ENCODE peak calls at places on chromosomes 16 and 17, in eight cellular contexts. L, E, I, W, A, B, R and J are unnamed samples.

GRCh38 chr17:78390241-78391050 is 12.0 kb downstream of the PGS1 start:
- DNase-seq in I (peak; percentile 99), L (no peak), E (peak; percentile 47), B (peak; percentile 49), R (peak; percentile 80), W (peak; percentile 66), A (no peak), J (no peak)

GRCh38 chr17:32732900-32733299 is 144.0 kb downstream of the MYO1D start:
- DNase-seq in B (no peak), E (no peak), W (no peak), I (no peak), R (no peak), L (no peak), A (no peak), J (no peak)

GRCh38 chr16:4481526-4481925 is 5.3 kb downstream of the HMOX2 start:
- DNase-seq in I (no peak), R (no peak), L (no peak), W (no peak), A (no peak), E (no peak), B (no peak), J (no peak)

GRCh38 chr16:21663889-21664647 is at the start of gene OTOA:
- DNase-seq in A (no peak), E (peak; percentile 22), R (no peak), W (no peak), L (no peak), I (no peak), B (no peak), J (no peak)

GRCh38 chr17:71441098-71441497 is 679.7 kb upstream of the SOX9 start:
- DNase-seq in L (no peak), R (peak; percentile 42), B (no peak), W (peak; percentile 97), I (peak; percentile 82), A (no peak), E (no peak), J (no peak)

GRCh38 chr16:24208710-24209109 is 47.4 kb upstream of the CACNG3 start:
- DNase-seq in A (no peak), W (no peak), R (no peak), B (peak; percentile 84), L (no peak), I (no peak), E (no peak), J (no peak)

GRCh38 chr17:27741971-27742370 is 58.4 kb downstream of the NOS2 start:
- DNase-seq in R (no peak), B (no peak), E (no peak), I (no peak), W (no peak), A (no peak), L (no peak), J (no peak)

GRCh38 chr16:82681592-82681991 is 54.8 kb downstream of the CDH13 start:
- DNase-seq in R (no peak), B (no peak), L (no peak), W (peak; percentile 67), A (no peak), I (no peak), E (no peak), J (no peak)

GRCh38 chr17:48530887-48531272 is at the start of gene HOXB1:
- DNase-seq in I (no peak), E (no peak), R (no peak), L (no peak), B (no peak), W (no peak), A (no peak), J (no peak)

GRCh38 chr16:48901712-48902374 is 291.9 kb upstream of the N4BP1 start:
- DNase-seq in A (peak; percentile 27), R (no peak), E (peak; percentile 30), B (no peak), I (no peak), L (no peak), W (peak; percentile 50), J (no peak)

DNA sequence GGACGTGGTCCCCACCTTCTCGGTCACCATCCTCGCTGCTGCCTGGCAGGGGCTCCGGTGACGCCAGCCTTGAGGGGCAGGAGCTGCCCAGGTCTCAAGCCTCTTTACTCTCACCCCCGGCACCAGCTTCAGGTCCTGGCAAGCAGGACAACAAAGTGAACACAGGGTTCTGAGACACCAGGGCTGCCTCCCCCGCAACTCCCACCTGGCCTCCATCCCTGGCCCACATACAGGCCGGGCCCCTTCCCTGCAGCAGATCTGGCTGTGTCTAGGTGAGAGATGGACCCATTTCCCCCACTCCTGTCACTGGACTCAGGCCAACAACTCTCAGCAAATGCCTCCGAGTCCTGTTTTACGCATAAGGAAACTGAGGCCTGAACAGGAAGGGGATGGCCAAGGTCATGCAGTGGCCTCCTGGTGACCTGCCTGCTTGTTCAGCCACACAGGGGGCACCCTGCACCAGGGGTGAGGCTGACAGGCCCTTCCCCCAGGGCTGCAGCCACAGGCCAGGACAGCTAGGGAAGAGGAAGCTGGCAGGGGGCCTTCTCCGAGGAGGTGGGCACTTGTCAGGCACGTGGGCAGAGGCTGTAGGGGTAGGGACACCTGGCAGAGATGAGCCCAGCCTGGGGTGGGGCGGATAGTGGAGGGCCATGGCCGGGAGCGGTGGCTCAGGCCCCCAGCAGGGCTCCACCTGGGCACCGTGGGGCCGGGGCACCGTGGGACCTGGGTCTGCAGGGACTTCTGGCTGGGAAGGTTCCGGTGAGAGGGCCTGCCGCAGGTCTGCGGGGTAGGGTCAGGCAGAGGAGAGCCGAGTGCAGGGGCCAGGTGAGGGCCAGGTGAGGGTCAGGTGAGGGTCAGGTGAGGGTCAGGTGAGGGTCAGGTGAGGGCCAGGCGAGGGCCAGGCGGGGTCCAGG is 46.7 kb upstream of the PVALEF start:
- DNase-seq in L (no peak), B (no peak), W (no peak), R (no peak), I (no peak), A (no peak), E (no peak), J (no peak)
- TF ChIP-seq CTCF in L (no peak), B (no peak), W (no peak), R (no peak), I (no peak), A (no peak), E (no peak), J (no peak)

GRCh38 chr17:57403241-57403640 is 146.9 kb downstream of the MSI2 start:
- DNase-seq in I (no peak), A (no peak), L (no peak), E (no peak), W (no peak), R (no peak), B (no peak), J (no peak)

GRCh38 chr17:57405486-57406072 is 149.3 kb downstream of the MSI2 start:
- DNase-seq in B (no peak), E (no peak), W (no peak), L (no peak), I (no peak), R (no peak), A (no peak), J (no peak)

GRCh38 chr17:57402691-57403090 is 146.4 kb downstream of the MSI2 start:
- DNase-seq in B (no peak), R (no peak), I (no peak), W (no peak), L (no peak), E (no peak), A (no peak), J (no peak)

GRCh38 chr17:57404807-57405485 is 148.6 kb downstream of the MSI2 start:
- DNase-seq in L (no peak), W (no peak), B (no peak), I (no peak), A (no peak), E (no peak), R (no peak), J (no peak)

GRCh38 chr17:57404073-57404472 is 147.8 kb downstream of the MSI2 start:
- DNase-seq in E (no peak), L (no peak), R (no peak), I (no peak), B (no peak), W (peak; percentile 26), A (peak; percentile 56), J (peak; percentile 32)
- TF ChIP-seq CTCF in E (no peak), L (no peak), R (no peak), I (no peak), B (no peak), W (peak; percentile 54), A (peak; percentile 78), J (peak; percentile 24)

GRCh38 chr17:9116861-9117568 is 95.7 kb downstream of the NTN1 start:
- DNase-seq in B (no peak), W (no peak), A (no peak), L (no peak), E (no peak), I (no peak), R (no peak), J (no peak)

GRCh38 chr17:9123594-9124553 is 102.6 kb downstream of the NTN1 start:
- DNase-seq in I (no peak), B (no peak), L (no peak), R (no peak), W (no peak), A (no peak), E (no peak), J (no peak)

GRCh38 chr17:9121186-9121820 is 100.0 kb downstream of the NTN1 start:
- DNase-seq in I (no peak), R (no peak), W (no peak), E (no peak), B (no peak), L (no peak), A (no peak), J (no peak)

GRCh38 chr17:9124554-9124935 is 103.2 kb downstream of the NTN1 start:
- DNase-seq in R (no peak), A (no peak), E (no peak), I (no peak), W (no peak), B (no peak), L (no peak), J (no peak)

DNA sequence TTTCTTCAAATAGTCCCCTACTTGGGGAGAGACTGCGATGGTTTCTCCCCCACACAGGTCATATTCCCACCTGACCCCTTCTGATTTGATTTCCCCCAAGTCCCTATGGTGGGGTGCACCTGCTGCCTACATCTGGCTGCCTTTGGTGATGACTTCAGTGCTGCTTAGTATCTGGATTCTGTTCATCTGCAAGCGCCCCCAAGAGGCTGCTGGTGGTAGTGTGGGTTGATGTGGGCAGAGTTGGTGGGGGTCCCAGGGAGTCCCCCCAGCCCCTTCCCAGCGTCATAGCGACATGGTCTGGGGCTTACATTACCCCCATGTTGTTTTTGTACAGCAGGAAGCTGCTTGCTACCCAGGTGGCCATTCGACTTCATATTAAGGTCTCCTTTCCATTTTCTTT is 99.2 kb downstream of the NTN1 start:
- DNase-seq in B (no peak), L (no peak), W (no peak), R (no peak), E (peak; percentile 33), A (no peak), I (no peak), J (no peak)
- TF ChIP-seq CTCF in B (peak; percentile 58), L (no peak), W (peak; percentile 54), R (peak; percentile 28), E (no peak), A (peak; percentile 66), I (peak; percentile 13), J (peak; percentile 22)

GRCh38 chr17:45051060-45051719 is at the start of gene DCAKD:
- DNase-seq in B (peak; percentile 93), W (peak; percentile 99), I (peak; percentile 96), E (peak; percentile 93), R (peak; percentile 86), A (peak; percentile 97), L (peak; percentile 88), J (peak; percentile 97)
- TF ChIP-seq CTCF in B (no peak), W (no peak), I (no peak), E (peak; percentile 9), R (no peak), A (no peak), L (no peak), J (no peak)